ENCODE peak calls at places on chromosomes 16 and 17, in five cellular contexts. A is NCI-H446; Y is CD8-positive, alpha-beta memory T cell; J is cardiac fibroblast; E is right atrium auricular region. R is an unnamed sample.

GRCh38 chr16:11084484-11085024 is 140.2 kb downstream of the CLEC16A start:
- DNase-seq in A (no peak), Y (no peak), J (peak), E (no peak), R (no peak)

GRCh38 chr17:61306003-61306402 is 93.6 kb upstream of the TBX2 start:
- DNase-seq in A (no peak), Y (no peak), J (no peak), E (no peak), R (no peak)

GRCh38 chr16:47211218-47211617 is 67.5 kb upstream of the NETO2 start:
- DNase-seq in A (no peak), Y (no peak), J (no peak), E (no peak), R (no peak)

GRCh38 chr16:88744520-88744835 is 38.2 kb downstream of the CTU2 start:
- DNase-seq in A (no peak), Y (no peak), J (no peak), E (no peak), R (no peak)

GRCh38 chr17:5472511-5472910 is 3.7 kb upstream of the DHX33 start:
- DNase-seq in A (no peak), Y (no peak), J (no peak), E (no peak), R (no peak)

GRCh38 chr16:54931041-54931756 is 534 bp downstream of the IRX5 start:
- DNase-seq in A (no peak), Y (no peak), J (peak), E (no peak), R (peak)

GRCh38 chr17:409848-410673 is 57.5 kb upstream of the RPH3AL start:
- DNase-seq in A (peak), Y (peak), J (peak), E (peak), R (peak)

GRCh38 chr17:70184770-70185169 is 15.4 kb downstream of the KCNJ2 start:
- DNase-seq in A (no peak), Y (no peak), J (peak), E (no peak), R (peak)

GRCh38 chr17:81018044-81018802 is 16.7 kb upstream of the BAIAP2 start:
- DNase-seq in A (no peak), Y (no peak), J (peak), E (no peak), R (peak)

GRCh38 chr16:82331974-82332750 is 162.1 kb upstream of the MPHOSPH6 start:
- DNase-seq in A (no peak), Y (no peak), J (no peak), E (no peak), R (no peak)

GRCh38 chr17:50123649-50124349 is 6.2 kb downstream of the SAMD14 start:
- DNase-seq in A (no peak), Y (no peak), J (no peak), E (no peak), R (no peak)

GRCh38 chr17:74631468-74632195 is 8.1 kb upstream of the CD300E start:
- DNase-seq in A (no peak), Y (no peak), J (peak), E (no peak), R (no peak)

GRCh38 chr17:6470146-6470718 is 26.0 kb downstream of the PIMREG start:
- DNase-seq in A (no peak), Y (no peak), J (no peak), E (no peak), R (no peak)

GRCh38 chr17:35716173-35716572 is 15.3 kb upstream of the RASL10B start:
- DNase-seq in A (no peak), Y (no peak), J (no peak), E (no peak), R (no peak)

GRCh38 chr16:8931864-8932263 is 31.8 kb downstream of the USP7 start:
- DNase-seq in A (no peak), Y (peak), J (peak), E (no peak), R (peak)

GRCh38 chr17:28346746-28347246 is 10.5 kb downstream of the POLDIP2 start:
- DNase-seq in A (no peak), Y (no peak), J (no peak), E (no peak), R (peak)

GRCh38 chr17:691423-691822 is 23.2 kb downstream of the VPS53 start:
- DNase-seq in A (no peak), Y (no peak), J (peak), E (no peak), R (no peak)

GRCh38 chr17:39939588-39940419 is 12.3 kb downstream of the LRRC3C start:
- DNase-seq in A (no peak), Y (no peak), J (peak), E (no peak), R (peak)

GRCh38 chr16:89144681-89145080 is 26.9 kb upstream of the CDH15 start:
- DNase-seq in A (no peak), Y (no peak), J (no peak), E (no peak), R (no peak)

GRCh38 chr16:27759301-27759871 is 209.4 kb downstream of the KATNIP start:
- DNase-seq in A (no peak), Y (no peak), J (peak), E (no peak), R (peak)

GRCh38 chr17:19341211-19341631 is 21.3 kb downstream of the B9D1 start:
- DNase-seq in A (no peak), Y (no peak), J (no peak), E (no peak), R (no peak)

GRCh38 chr17:20063665-20064648 is 54.8 kb downstream of the SPECC1 start:
- DNase-seq in A (peak), Y (no peak), J (peak), E (peak), R (no peak)

GRCh38 chr17:33730131-33730530 is 437.0 kb upstream of the ASIC2 start:
- DNase-seq in A (no peak), Y (no peak), J (no peak), E (no peak), R (no peak)

GRCh38 chr16:89341697-89342694 is 124.5 kb downstream of the ZNF778 start:
- DNase-seq in A (no peak), Y (no peak), J (no peak), E (no peak), R (no peak)

GRCh38 chr16:64469906-64470702 is 651.8 kb downstream of the CDH11 start:
- DNase-seq in A (no peak), Y (no peak), J (peak), E (no peak), R (no peak)

GRCh38 chr17:6994666-6995246 is 1.1 kb upstream of the ALOX12 start:
- DNase-seq in A (no peak), Y (no peak), J (no peak), E (no peak), R (no peak)

GRCh38 chr16:86396318-86396882 is 113.9 kb upstream of the FOXF1 start:
- DNase-seq in A (no peak), Y (no peak), J (peak), E (no peak), R (no peak)

GRCh38 chr16:15639061-15639568 is 3.8 kb downstream of the MARF1 start:
- DNase-seq in A (no peak), Y (no peak), J (no peak), E (no peak), R (no peak)

GRCh38 chr17:31489295-31490018 is 98.0 kb downstream of the RAB11FIP4 start:
- DNase-seq in A (no peak), Y (no peak), J (no peak), E (no peak), R (no peak)

GRCh38 chr17:51643702-51644490 is 383.6 kb downstream of the UTP18 start:
- DNase-seq in A (no peak), Y (no peak), J (no peak), E (no peak), R (no peak)

GRCh38 chr16:58375386-58375785 is 16.9 kb upstream of the GINS3 start:
- DNase-seq in A (no peak), Y (no peak), J (no peak), E (no peak), R (no peak)

GRCh38 chr17:75430159-75430748 is 24.8 kb upstream of the GRB2 start:
- DNase-seq in A (no peak), Y (no peak), J (peak), E (no peak), R (no peak)

GRCh38 chr17:31593806-31594205 is 202.3 kb downstream of the RAB11FIP4 start:
- DNase-seq in A (peak), Y (no peak), J (no peak), E (no peak), R (no peak)

GRCh38 chr17:45096141-45096540 is 35.0 kb downstream of the NMT1 start:
- DNase-seq in A (no peak), Y (no peak), J (peak), E (no peak), R (peak)

GRCh38 chr17:17667231-17667630 is 14.0 kb upstream of the RAI1 start:
- DNase-seq in A (no peak), Y (no peak), J (no peak), E (no peak), R (no peak)

GRCh38 chr17:35609831-35610230 is 22.7 kb downstream of the AP2B1 start:
- DNase-seq in A (no peak), Y (no peak), J (no peak), E (no peak), R (no peak)

GRCh38 chr16:57786632-57787518 is 15.4 kb downstream of the KIFC3 start:
- DNase-seq in A (no peak), Y (no peak), J (no peak), E (peak), R (no peak)